ENCODE peak calls at places on chromosome 2, in four cellular contexts. One of them, this sample, is unnamed.
A peak's percentile ranks its signal among the peaks of the same experiment; 100 is the strongest.

GRCh38 chr2:158716091-158716815 is 78.9 kb upstream of the DAPL1 start:
- DNase-seq in spleen: no peak
- DNase-seq in fibroblast of pulmonary artery: peak; percentile 35
- DNase-seq in psoas muscle: no peak
- DNase-seq in this sample: no peak

GRCh38 chr2:179842498-179843153 is 18.8 kb downstream of the ZNF385B start:
- DNase-seq in spleen: no peak
- DNase-seq in fibroblast of pulmonary artery: peak; percentile 45
- DNase-seq in psoas muscle: no peak
- DNase-seq in this sample: peak; percentile 20

GRCh38 chr2:172011814-172012580 is 12.2 kb downstream of the METAP1D start:
- DNase-seq in spleen: no peak
- DNase-seq in fibroblast of pulmonary artery: no peak
- DNase-seq in psoas muscle: no peak
- DNase-seq in this sample: peak; percentile 27

GRCh38 chr2:120469486-120469885 is 123.5 kb downstream of the INHBB start:
- DNase-seq in spleen: peak; percentile 41
- DNase-seq in fibroblast of pulmonary artery: peak; percentile 45
- DNase-seq in psoas muscle: no peak
- DNase-seq in this sample: no peak

GRCh38 chr2:65372619-65373018 is 59.8 kb downstream of the SPRED2 start:
- DNase-seq in spleen: no peak
- DNase-seq in fibroblast of pulmonary artery: no peak
- DNase-seq in psoas muscle: no peak
- DNase-seq in this sample: no peak

GRCh38 chr2:2016912-2017311 is 272.6 kb upstream of the PXDN start:
- DNase-seq in spleen: no peak
- DNase-seq in fibroblast of pulmonary artery: no peak
- DNase-seq in psoas muscle: no peak
- DNase-seq in this sample: no peak

GRCh38 chr2:187951470-187952218 is 340.0 kb upstream of the GULP1 start:
- DNase-seq in spleen: peak; percentile 72
- DNase-seq in fibroblast of pulmonary artery: no peak
- DNase-seq in psoas muscle: no peak
- DNase-seq in this sample: no peak

GRCh38 chr2:95349568-95350319 is 52.6 kb downstream of the KCNIP3 start:
- DNase-seq in spleen: peak; percentile 69
- DNase-seq in fibroblast of pulmonary artery: no peak
- DNase-seq in psoas muscle: no peak
- DNase-seq in this sample: no peak

GRCh38 chr2:66334237-66335054 is 100.5 kb upstream of the MEIS1 start:
- DNase-seq in spleen: no peak
- DNase-seq in fibroblast of pulmonary artery: no peak
- DNase-seq in psoas muscle: no peak
- DNase-seq in this sample: no peak

GRCh38 chr2:120013569-120014223 is 819 bp downstream of the EPB41L5 start:
- DNase-seq in spleen: no peak
- DNase-seq in fibroblast of pulmonary artery: no peak
- DNase-seq in psoas muscle: no peak
- DNase-seq in this sample: no peak

GRCh38 chr2:46257476-46257875 is 39.7 kb upstream of the EPAS1 start:
- DNase-seq in spleen: no peak
- DNase-seq in fibroblast of pulmonary artery: peak; percentile 91
- DNase-seq in psoas muscle: no peak
- DNase-seq in this sample: no peak

GRCh38 chr2:217837001-217837491 is 165.7 kb downstream of the TNS1 start:
- DNase-seq in spleen: no peak
- DNase-seq in fibroblast of pulmonary artery: peak; percentile 92
- DNase-seq in psoas muscle: peak; percentile 96
- DNase-seq in this sample: no peak

GRCh38 chr2:47079515-47080412 is 75.3 kb downstream of the STPG4 start:
- DNase-seq in spleen: peak; percentile 73
- DNase-seq in fibroblast of pulmonary artery: no peak
- DNase-seq in psoas muscle: no peak
- DNase-seq in this sample: no peak

GRCh38 chr2:192126426-192126825 is 68.3 kb downstream of the TMEFF2 start:
- DNase-seq in spleen: no peak
- DNase-seq in fibroblast of pulmonary artery: no peak
- DNase-seq in psoas muscle: no peak
- DNase-seq in this sample: no peak

GRCh38 chr2:238104071-238104511 is 4.0 kb downstream of the ESPNL start:
- DNase-seq in spleen: peak; percentile 69
- DNase-seq in fibroblast of pulmonary artery: no peak
- DNase-seq in psoas muscle: no peak
- DNase-seq in this sample: no peak

GRCh38 chr2:216463148-216463547 is 35.5 kb upstream of the RPL37A start:
- DNase-seq in spleen: no peak
- DNase-seq in fibroblast of pulmonary artery: no peak
- DNase-seq in psoas muscle: no peak
- DNase-seq in this sample: no peak

DNA sequence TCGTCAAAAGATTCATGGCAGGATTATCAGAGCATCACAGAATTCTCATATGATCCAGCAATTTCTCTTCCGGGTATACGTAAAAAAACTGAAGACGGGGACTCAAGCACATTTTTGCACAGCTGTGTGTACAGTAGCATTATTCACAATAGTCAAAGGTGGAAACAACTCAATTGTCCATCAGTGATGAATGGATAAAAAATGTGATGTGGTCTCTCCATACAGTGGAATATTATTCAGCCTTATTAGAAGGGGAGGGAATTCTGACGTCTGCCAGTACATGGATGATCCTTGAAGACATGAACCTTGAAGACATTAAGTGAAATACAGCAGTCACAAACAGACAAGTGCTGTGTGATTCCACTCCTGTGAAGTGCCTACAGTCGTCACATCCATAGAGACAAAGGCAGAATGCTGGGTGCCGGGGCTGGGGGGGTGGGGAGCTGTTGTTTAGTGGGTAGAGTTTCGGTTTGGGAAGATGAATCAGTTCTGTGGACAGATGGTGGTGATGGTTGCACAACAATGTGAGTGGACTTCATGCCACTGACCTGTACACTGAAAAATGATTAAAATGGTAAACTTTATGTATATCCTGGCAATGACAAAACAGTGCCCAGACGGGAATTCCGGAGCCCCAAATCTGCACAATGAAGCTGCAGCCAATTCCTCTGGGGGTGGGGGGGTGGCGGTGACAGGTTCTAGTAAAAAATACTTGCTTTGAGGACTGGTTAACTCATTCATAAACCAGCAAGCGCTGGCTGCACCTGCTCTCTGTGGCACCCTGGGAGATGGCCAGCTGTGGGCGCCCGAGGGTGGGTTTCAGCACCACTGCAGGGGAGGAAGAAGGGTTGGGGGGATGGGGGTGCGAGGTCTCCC is 82.0 kb upstream of the HPCAL1 start:
- DNase-seq in spleen: peak; percentile 66
- DNase-seq in fibroblast of pulmonary artery: peak; percentile 58
- DNase-seq in psoas muscle: peak; percentile 35
- DNase-seq in this sample: no peak
- TF ChIP-seq CTCF in spleen: no peak
- TF ChIP-seq CTCF in fibroblast of pulmonary artery: no peak
- TF ChIP-seq CTCF in psoas muscle: no peak
- TF ChIP-seq CTCF in this sample: no peak

DNA sequence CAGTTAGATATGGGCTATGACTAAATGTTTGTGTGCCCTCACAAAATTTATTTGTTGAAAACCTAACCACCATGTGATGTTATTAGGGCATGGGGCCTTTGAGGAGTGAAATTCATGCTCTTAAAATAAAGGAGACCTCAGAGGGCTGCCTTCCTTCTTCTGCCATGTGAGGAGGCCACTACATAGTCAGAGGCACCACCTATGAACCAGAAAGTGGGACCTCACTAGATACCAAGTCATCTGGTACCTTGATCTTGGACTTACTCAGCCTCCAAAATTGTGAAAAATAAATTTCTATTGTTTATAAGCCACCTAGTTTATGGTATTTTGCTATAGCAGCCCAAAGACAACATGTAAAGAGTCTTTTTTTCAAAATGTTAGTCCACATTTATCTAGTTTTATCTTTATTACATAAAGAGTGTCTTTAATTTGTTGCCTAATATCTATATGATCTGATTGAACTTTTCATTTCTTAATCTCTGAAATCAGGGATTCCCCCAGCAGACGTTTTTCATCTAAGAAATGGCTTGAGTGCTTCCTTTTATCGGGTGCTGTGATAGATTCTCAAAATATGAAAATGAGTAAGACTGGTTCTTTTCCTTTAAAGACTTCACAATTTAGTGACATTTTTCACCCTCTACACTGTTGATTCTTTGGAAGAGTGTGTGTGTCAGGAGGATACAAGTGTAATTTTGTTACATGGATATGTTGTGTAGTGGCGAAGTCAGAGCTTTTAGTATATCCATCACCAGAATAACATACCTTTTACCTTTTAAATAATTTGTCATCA is 34.2 kb downstream of the PMS1 start:
- DNase-seq in spleen: no peak
- DNase-seq in fibroblast of pulmonary artery: no peak
- DNase-seq in psoas muscle: no peak
- DNase-seq in this sample: no peak
- TF ChIP-seq CTCF in spleen: no peak
- TF ChIP-seq CTCF in fibroblast of pulmonary artery: no peak
- TF ChIP-seq CTCF in psoas muscle: no peak
- TF ChIP-seq CTCF in this sample: no peak

GRCh38 chr2:68248361-68248760 is 4.0 kb downstream of the PPP3R1 start:
- DNase-seq in spleen: no peak
- DNase-seq in fibroblast of pulmonary artery: no peak
- DNase-seq in psoas muscle: no peak
- DNase-seq in this sample: no peak

GRCh38 chr2:68240446-68240845 is 11.9 kb downstream of the PPP3R1 start:
- DNase-seq in spleen: no peak
- DNase-seq in fibroblast of pulmonary artery: no peak
- DNase-seq in psoas muscle: no peak
- DNase-seq in this sample: no peak

GRCh38 chr2:68245672-68246071 is 6.7 kb downstream of the PPP3R1 start:
- DNase-seq in spleen: no peak
- DNase-seq in fibroblast of pulmonary artery: no peak
- DNase-seq in psoas muscle: no peak
- DNase-seq in this sample: no peak

GRCh38 chr2:68245066-68245465 is 7.3 kb downstream of the PPP3R1 start:
- DNase-seq in spleen: no peak
- DNase-seq in fibroblast of pulmonary artery: no peak
- DNase-seq in psoas muscle: no peak
- DNase-seq in this sample: no peak

GRCh38 chr2:68244456-68244855 is 7.9 kb downstream of the PPP3R1 start:
- DNase-seq in spleen: no peak
- DNase-seq in fibroblast of pulmonary artery: no peak
- DNase-seq in psoas muscle: no peak
- DNase-seq in this sample: no peak
- TF ChIP-seq CTCF in spleen: no peak
- TF ChIP-seq CTCF in fibroblast of pulmonary artery: peak; percentile 31
- TF ChIP-seq CTCF in psoas muscle: peak; percentile 21
- TF ChIP-seq CTCF in this sample: no peak

GRCh38 chr2:43051316-43051715 is 175.1 kb downstream of the ZFP36L2 start:
- DNase-seq in spleen: peak; percentile 49
- DNase-seq in fibroblast of pulmonary artery: peak; percentile 78
- DNase-seq in psoas muscle: peak; percentile 34
- DNase-seq in this sample: no peak
- TF ChIP-seq CTCF in spleen: no peak
- TF ChIP-seq CTCF in fibroblast of pulmonary artery: no peak
- TF ChIP-seq CTCF in psoas muscle: no peak
- TF ChIP-seq CTCF in this sample: no peak

DNA sequence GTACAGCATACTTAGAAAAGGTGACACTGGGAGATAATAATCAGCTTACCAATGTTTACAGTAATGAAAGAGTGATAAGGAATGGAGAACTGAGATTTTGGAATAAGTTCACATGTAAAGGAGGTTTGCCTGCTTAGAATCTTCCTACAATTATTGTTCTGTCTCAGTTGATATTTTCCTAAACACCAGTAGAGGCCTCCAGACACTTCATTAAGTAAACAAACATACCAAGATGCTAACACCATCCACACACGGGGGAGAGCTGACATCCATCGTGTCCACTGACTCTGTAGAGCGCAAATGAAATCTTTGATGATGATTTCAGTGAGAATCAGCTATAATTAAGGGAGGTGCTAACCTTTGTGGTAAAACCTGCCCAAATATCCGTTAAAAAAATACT is 211.7 kb upstream of the MMADHC start:
- DNase-seq in spleen: no peak
- DNase-seq in fibroblast of pulmonary artery: peak; percentile 74
- DNase-seq in psoas muscle: no peak
- DNase-seq in this sample: no peak
- TF ChIP-seq CTCF in spleen: no peak
- TF ChIP-seq CTCF in fibroblast of pulmonary artery: peak; percentile 56
- TF ChIP-seq CTCF in psoas muscle: peak; percentile 43
- TF ChIP-seq CTCF in this sample: no peak

GRCh38 chr2:170396799-170397459 is 219.0 kb downstream of the MYO3B start:
- DNase-seq in spleen: no peak
- DNase-seq in fibroblast of pulmonary artery: peak; percentile 20
- DNase-seq in psoas muscle: no peak
- DNase-seq in this sample: peak; percentile 25
- TF ChIP-seq CTCF in spleen: no peak
- TF ChIP-seq CTCF in fibroblast of pulmonary artery: peak; percentile 22
- TF ChIP-seq CTCF in psoas muscle: peak; percentile 9
- TF ChIP-seq CTCF in this sample: no peak

GRCh38 chr2:148557844-148558436 is 86.6 kb upstream of the EPC2 start:
- DNase-seq in spleen: no peak
- DNase-seq in fibroblast of pulmonary artery: no peak
- DNase-seq in psoas muscle: no peak
- DNase-seq in this sample: no peak
- TF ChIP-seq CTCF in spleen: no peak
- TF ChIP-seq CTCF in fibroblast of pulmonary artery: no peak
- TF ChIP-seq CTCF in psoas muscle: no peak
- TF ChIP-seq CTCF in this sample: no peak

GRCh38 chr2:190591972-190592371 is 56.9 kb upstream of the NAB1 start:
- DNase-seq in spleen: no peak
- DNase-seq in fibroblast of pulmonary artery: no peak
- DNase-seq in psoas muscle: no peak
- DNase-seq in this sample: no peak

GRCh38 chr2:190587106-190587505 is 52.6 kb upstream of the NEMP2 start:
- DNase-seq in spleen: no peak
- DNase-seq in fibroblast of pulmonary artery: no peak
- DNase-seq in psoas muscle: no peak
- DNase-seq in this sample: no peak

GRCh38 chr2:190589008-190589407 is 54.5 kb upstream of the NEMP2 start:
- DNase-seq in spleen: no peak
- DNase-seq in fibroblast of pulmonary artery: no peak
- DNase-seq in psoas muscle: no peak
- DNase-seq in this sample: no peak

GRCh38 chr2:190592831-190593230 is 56.1 kb upstream of the NAB1 start:
- DNase-seq in spleen: no peak
- DNase-seq in fibroblast of pulmonary artery: no peak
- DNase-seq in psoas muscle: no peak
- DNase-seq in this sample: no peak

GRCh38 chr2:190591437-190591836 is 56.9 kb upstream of the NEMP2 start:
- DNase-seq in spleen: no peak
- DNase-seq in fibroblast of pulmonary artery: no peak
- DNase-seq in psoas muscle: no peak
- DNase-seq in this sample: no peak
- TF ChIP-seq CTCF in spleen: no peak
- TF ChIP-seq CTCF in fibroblast of pulmonary artery: no peak
- TF ChIP-seq CTCF in psoas muscle: no peak
- TF ChIP-seq CTCF in this sample: no peak

GRCh38 chr2:34838408-34838807 is 1239.3 kb upstream of the FAM98A start:
- DNase-seq in spleen: no peak
- DNase-seq in fibroblast of pulmonary artery: no peak
- DNase-seq in psoas muscle: no peak
- DNase-seq in this sample: no peak
- TF ChIP-seq CTCF in spleen: no peak
- TF ChIP-seq CTCF in fibroblast of pulmonary artery: no peak
- TF ChIP-seq CTCF in psoas muscle: no peak
- TF ChIP-seq CTCF in this sample: no peak